ENCODE peak calls at places on chromosomes 3 and 15, in eight cellular contexts. R is stimulated activated CD4-positive, alpha-beta T cell treated with anti-CD3 and anti-CD28 coated beads, Interleukin-4, amount 100 ng/mL, for 24 hours; A is heart right ventricle; Q is GM12891; L is left colon; D is adrenal gland; V is endodermal cell; J is HEK293T. S is an unnamed sample.

GRCh38 chr3:171896341-171896740 is 53.2 kb downstream of the TMEM212 start:
- DNase-seq in R (no peak), A (no peak), Q (no peak), L (no peak), D (no peak), V (no peak), J (no peak), S (no peak)

GRCh38 chr15:71133734-71134464 is 18.6 kb downstream of the THSD4 start:
- DNase-seq in R (no peak), A (no peak), Q (no peak), L (no peak), D (peak; percentile 74), V (no peak), J (no peak), S (no peak)

GRCh38 chr3:164550857-164551256 is 527.4 kb downstream of the SI start:
- DNase-seq in R (no peak), A (no peak), Q (no peak), L (no peak), D (no peak), V (no peak), J (peak; percentile 8), S (no peak)

GRCh38 chr3:196813903-196814302 is 53.8 kb upstream of the SENP5 start:
- DNase-seq in R (no peak), A (no peak), Q (no peak), L (no peak), D (no peak), V (no peak), J (no peak), S (no peak)

GRCh38 chr3:188507244-188507720 is 353.3 kb downstream of the LPP start:
- DNase-seq in R (no peak), A (no peak), Q (no peak), L (no peak), D (no peak), V (no peak), J (no peak), S (no peak)

GRCh38 chr3:150497956-150498355 is 48.3 kb downstream of the SERP1 start:
- DNase-seq in R (no peak), A (no peak), Q (no peak), L (no peak), D (peak; percentile 45), V (no peak), J (no peak), S (no peak)

GRCh38 chr15:66115568-66116206 is 137.9 kb downstream of the MEGF11 start:
- DNase-seq in R (peak; percentile 7), A (no peak), Q (no peak), L (peak; percentile 20), D (no peak), V (peak; percentile 57), J (no peak), S (no peak)

GRCh38 chr15:89812126-89812846 is 2.4 kb downstream of the ANPEP start:
- DNase-seq in R (no peak), A (peak; percentile 71), Q (no peak), L (peak; percentile 53), D (peak; percentile 52), V (no peak), J (no peak), S (no peak)

GRCh38 chr3:139541156-139541897 is 1.8 kb upstream of the RBP1 start:
- DNase-seq in R (no peak), A (no peak), Q (no peak), L (no peak), D (no peak), V (no peak), J (no peak), S (no peak)

GRCh38 chr3:182914341-182914740 is 66.0 kb downstream of the DCUN1D1 start:
- DNase-seq in R (no peak), A (no peak), Q (no peak), L (no peak), D (no peak), V (no peak), J (no peak), S (no peak)

GRCh38 chr3:99674086-99674789 is 35.8 kb downstream of the COL8A1 start:
- DNase-seq in R (no peak), A (no peak), Q (no peak), L (no peak), D (no peak), V (no peak), J (no peak), S (no peak)

GRCh38 chr3:43076857-43077256 is 29.0 kb downstream of the POMGNT2 start:
- DNase-seq in R (no peak), A (no peak), Q (no peak), L (no peak), D (no peak), V (no peak), J (no peak), S (no peak)

GRCh38 chr3:17505856-17506255 is 236.6 kb downstream of the TBC1D5 start:
- DNase-seq in R (no peak), A (no peak), Q (no peak), L (no peak), D (no peak), V (no peak), J (no peak), S (no peak)

GRCh38 chr3:116483135-116483534 is 37.8 kb upstream of the LSAMP start:
- DNase-seq in R (no peak), A (no peak), Q (no peak), L (no peak), D (no peak), V (no peak), J (no peak), S (no peak)

GRCh38 chr3:52238193-52238760 is 681 bp downstream of the TWF2 start:
- DNase-seq in R (no peak), A (no peak), Q (no peak), L (no peak), D (no peak), V (no peak), J (no peak), S (no peak)

GRCh38 chr3:164683516-164683915 is 394.8 kb downstream of the SI start:
- DNase-seq in R (no peak), A (no peak), Q (no peak), L (no peak), D (no peak), V (no peak), J (no peak), S (no peak)

GRCh38 chr3:141979050-141979671 is 102.7 kb downstream of the ATP1B3 start:
- DNase-seq in R (no peak), A (no peak), Q (no peak), L (no peak), D (no peak), V (no peak), J (no peak), S (no peak)

GRCh38 chr3:9903238-9903624 is 583 bp downstream of the IL17RE start:
- DNase-seq in R (no peak), A (no peak), Q (no peak), L (no peak), D (no peak), V (no peak), J (no peak), S (no peak)

GRCh38 chr15:68633181-68634121 is 54.7 kb downstream of the CORO2B start:
- DNase-seq in R (no peak), A (peak; percentile 36), Q (no peak), L (no peak), D (no peak), V (no peak), J (no peak), S (no peak)

GRCh38 chr3:170862618-170863374 is 7.2 kb downstream of the RPL22L1 start:
- DNase-seq in R (no peak), A (no peak), Q (no peak), L (no peak), D (no peak), V (peak; percentile 64), J (no peak), S (no peak)

GRCh38 chr3:36954452-36955134 is 9.7 kb upstream of the TRANK1 start:
- DNase-seq in R (no peak), A (no peak), Q (no peak), L (no peak), D (no peak), V (no peak), J (no peak), S (no peak)

GRCh38 chr3:45204136-45204535 is 22.0 kb downstream of the TMEM158 start:
- DNase-seq in R (no peak), A (no peak), Q (no peak), L (no peak), D (no peak), V (no peak), J (no peak), S (no peak)

GRCh38 chr3:9727743-9728142 is 3.8 kb upstream of the BRPF1 start:
- DNase-seq in R (no peak), A (no peak), Q (no peak), L (no peak), D (no peak), V (no peak), J (no peak), S (no peak)